ENCODE peak calls at places on chromosomes 6 and 20, in seven cellular contexts. I is neural crest cell; D is amniotic stem cell; Y is NCI-H1417; G is NCI-H1092 treated with DMSO at 0.1 percent for 48 hours; O is putamen; P is activated effector memory CD4-positive, alpha-beta T cell treated with Interleukin-2 at 50 U/mL for 16 hours. A is an unnamed sample.

GRCh38 chr20:20498081-20498861 is 130.4 kb downstream of the INSM1 start:
- DNase-seq in I (peak; percentile 15), D (no peak), Y (no peak), G (peak; percentile 94), O (peak; percentile 74), P (no peak), A (no peak)

GRCh38 chr20:63868264-63868663 is 3.2 kb downstream of the TPD52L2 start:
- DNase-seq in I (no peak), D (no peak), Y (no peak), G (no peak), O (no peak), P (no peak), A (no peak)

GRCh38 chr20:61621381-61621780 is 369.3 kb downstream of the CDH4 start:
- DNase-seq in I (no peak), D (no peak), Y (no peak), G (no peak), O (peak; percentile 14), P (no peak), A (no peak)

GRCh38 chr20:62837790-62838458 is 21.1 kb downstream of the COL9A3 start:
- DNase-seq in I (no peak), D (no peak), Y (no peak), G (peak; percentile 63), O (no peak), P (no peak), A (peak; percentile 90)

GRCh38 chr6:111589366-111589765 is 16.3 kb downstream of the TRAF3IP2 start:
- DNase-seq in I (no peak), D (peak; percentile 63), Y (no peak), G (no peak), O (no peak), P (no peak), A (no peak)

GRCh38 chr6:167150815-167151557 is 6.8 kb downstream of the GPR31 start:
- DNase-seq in I (no peak), D (no peak), Y (no peak), G (no peak), O (no peak), P (no peak), A (no peak)

GRCh38 chr6:27188885-27189418 is 58.5 kb upstream of the PRSS16 start:
- DNase-seq in I (peak; percentile 39), D (peak; percentile 76), Y (peak; percentile 65), G (peak; percentile 32), O (peak; percentile 42), P (no peak), A (peak; percentile 72)

GRCh38 chr6:47156196-47156595 is 114.1 kb upstream of the ADGRF1 start:
- DNase-seq in I (no peak), D (no peak), Y (no peak), G (no peak), O (no peak), P (no peak), A (no peak)

GRCh38 chr6:5276596-5276995 is 15.3 kb downstream of the FARS2 start:
- DNase-seq in I (no peak), D (no peak), Y (no peak), G (no peak), O (no peak), P (no peak), A (no peak)

GRCh38 chr6:166635146-166635545 is 8.1 kb upstream of the RPS6KA2 start:
- DNase-seq in I (no peak), D (no peak), Y (no peak), G (no peak), O (no peak), P (no peak), A (no peak)

GRCh38 chr6:36463686-36464085 is 20.9 kb downstream of the KCTD20 start:
- DNase-seq in I (no peak), D (no peak), Y (no peak), G (no peak), O (no peak), P (no peak), A (no peak)

GRCh38 chr20:20003088-20003954 is 13.8 kb upstream of the NAA20 start:
- DNase-seq in I (no peak), D (no peak), Y (peak; percentile 71), G (no peak), O (peak; percentile 81), P (no peak), A (peak; percentile 24)

GRCh38 chr20:21432911-21433310 is 35.6 kb upstream of the NKX2-4 start:
- DNase-seq in I (no peak), D (no peak), Y (no peak), G (no peak), O (no peak), P (no peak), A (no peak)

A was measured in prostate gland.